ENCODE peak calls at places on chromosomes 4 and X, in five cellular contexts. D, X, V, P and U are unnamed samples.

GRCh38 chr4:147786031-147786430 is 54.1 kb downstream of the ARHGAP10 start:
- DNase-seq in X (no peak), P (no peak), D (no peak), V (no peak), U (no peak)

GRCh38 chr4:176549161-176549865 is 229.5 kb downstream of the SPCS3 start:
- DNase-seq in D (no peak), V (peak; percentile 47), P (no peak), X (no peak), U (peak; percentile 53)

GRCh38 chr4:49036528-49036927 is 50.5 kb downstream of the CWH43 start:
- DNase-seq in X (no peak), V (no peak), P (no peak), D (no peak), U (no peak)

GRCh38 chrX:84160736-84161135 is 27.3 kb downstream of the RPS6KA6 start:
- DNase-seq in P (no peak), X (no peak), V (no peak), D (no peak), U (no peak)

GRCh38 chr4:182212211-182212761 is 30.9 kb upstream of the TENM3 start:
- DNase-seq in V (no peak), X (no peak), D (no peak), P (no peak), U (peak; percentile 50)

GRCh38 chr4:126957555-126958440 is 675.0 kb upstream of the INTU start:
- DNase-seq in V (no peak), D (no peak), P (no peak), X (no peak), U (peak; percentile 10)

GRCh38 chrX:118795528-118795927 is 28.1 kb upstream of the ZCCHC12 start:
- DNase-seq in P (no peak), D (no peak), X (no peak), V (no peak), U (no peak)

GRCh38 chr4:7938513-7939376 is 916 bp downstream of the AFAP1 start:
- DNase-seq in D (no peak), V (peak; percentile 36), X (no peak), P (no peak), U (peak; percentile 33)

GRCh38 chrX:74925210-74926088 is at the start of gene NEXMIF:
- DNase-seq in P (peak; percentile 50), V (no peak), D (peak; percentile 0), X (peak; percentile 4), U (no peak)

GRCh38 chr4:137263206-137263605 is 269.1 kb downstream of the PCDH18 start:
- DNase-seq in V (no peak), D (no peak), P (no peak), X (no peak), U (no peak)

GRCh38 chr4:71713611-71714203 is 70.2 kb downstream of the GC start:
- DNase-seq in P (peak; percentile 18), X (no peak), D (no peak), V (peak; percentile 60), U (peak; percentile 9)

GRCh38 chrX:13028871-13029336 is 15.5 kb downstream of the FAM9C start:
- DNase-seq in D (no peak), X (no peak), P (no peak), V (peak; percentile 67), U (peak; percentile 70)

GRCh38 chr4:6198768-6199343 is 1.5 kb downstream of the JAKMIP1 start:
- DNase-seq in X (no peak), P (peak; percentile 41), D (no peak), V (no peak), U (peak; percentile 5)

GRCh38 chr4:87589531-87589930 is 18.8 kb upstream of the DSPP start:
- DNase-seq in X (no peak), P (no peak), V (peak; percentile 91), D (no peak), U (peak; percentile 80)

GRCh38 chrX:38561951-38562719 is 793 bp downstream of the TSPAN7 start:
- DNase-seq in P (peak; percentile 7), V (no peak), D (peak; percentile 12), X (no peak), U (no peak)

GRCh38 chr4:39699676-39700409 is 1.9 kb downstream of the UBE2K start:
- DNase-seq in D (no peak), V (no peak), X (no peak), P (no peak), U (peak; percentile 31)

GRCh38 chrX:33272986-33273385 is 61.6 kb upstream of the DMD start:
- DNase-seq in P (no peak), X (no peak), D (no peak), V (no peak), U (peak; percentile 18)